ENCODE peak calls at places on chromosomes 5 and 9, in ten cellular contexts. X, W, T, U, K, Y, B, I, S and F are unnamed samples.

GRCh38 chr9:38020251-38021076 is 48.6 kb downstream of the SHB start:
- DNase-seq in K (no peak), S (no peak), Y (no peak), X (no peak), U (peak), T (no peak), I (no peak), W (no peak), B (no peak), F (peak)

GRCh38 chr5:27328480-27328879 is 290.1 kb upstream of the CDH9 start:
- DNase-seq in K (peak), I (peak), U (peak), T (peak), X (no peak), S (peak), W (no peak), B (no peak), Y (no peak), F (peak)

GRCh38 chr9:129887210-129888084 is 52.2 kb downstream of the USP20 start:
- DNase-seq in T (peak), K (no peak), W (no peak), S (peak), Y (no peak), I (no peak), B (peak), X (no peak), U (peak), F (peak)

GRCh38 chr9:120383999-120384924 is 195.7 kb downstream of the CDK5RAP2 start:
- DNase-seq in I (no peak), K (peak), U (peak), T (peak), Y (no peak), X (no peak), W (no peak), S (peak), B (no peak), F (peak)

GRCh38 chr5:51632794-51633193 is 249.5 kb downstream of the ISL1 start:
- DNase-seq in I (peak), U (no peak), W (no peak), B (no peak), T (no peak), Y (no peak), K (no peak), X (no peak), S (no peak), F (no peak)

GRCh38 chr5:14266171-14266570 is 123.0 kb downstream of the TRIO start:
- DNase-seq in T (no peak), K (no peak), I (peak), Y (no peak), W (no peak), U (peak), X (peak), B (no peak), S (peak), F (no peak)

GRCh38 chr5:1282139-1282992 is 12.5 kb downstream of the TERT start:
- DNase-seq in U (no peak), W (no peak), S (no peak), T (no peak), X (no peak), Y (no peak), I (no peak), B (no peak), K (no peak), F (no peak)

GRCh38 chr5:142671801-142672200 is 14.1 kb downstream of the FGF1 start:
- DNase-seq in X (peak), U (peak), B (no peak), I (peak), K (peak), Y (no peak), S (peak), T (peak), W (no peak), F (no peak)

GRCh38 chr5:58454025-58454424 is 5.9 kb downstream of the PLK2 start:
- DNase-seq in B (no peak), U (peak), Y (no peak), X (peak), I (no peak), T (no peak), S (no peak), W (no peak), K (no peak), F (no peak)

GRCh38 chr5:54171645-54172384 is 138.6 kb downstream of the ARL15 start:
- DNase-seq in B (no peak), U (peak), Y (no peak), X (peak), K (no peak), T (peak), S (no peak), I (peak), W (no peak), F (peak)

GRCh38 chr9:134224827-134225154 is 60.4 kb upstream of the RNU6ATAC start:
- DNase-seq in T (no peak), K (no peak), X (no peak), S (no peak), B (no peak), Y (no peak), U (no peak), I (no peak), W (no peak), F (no peak)

GRCh38 chr9:77897292-77897691 is 134.3 kb downstream of the GNAQ start:
- DNase-seq in Y (no peak), X (peak), B (no peak), W (no peak), T (peak), K (no peak), I (peak), U (no peak), S (no peak), F (peak)

GRCh38 chr9:123816817-123817472 is 113.0 kb downstream of the DENND1A start:
- DNase-seq in S (no peak), X (no peak), U (peak), T (no peak), Y (no peak), K (no peak), I (no peak), B (no peak), W (no peak), F (no peak)

GRCh38 chr5:89535421-89535820 is 652.4 kb upstream of the MEF2C start:
- DNase-seq in Y (no peak), T (peak), W (no peak), B (no peak), I (peak), X (no peak), K (peak), S (peak), U (no peak), F (no peak)

GRCh38 chr5:101678494-101679193 is 617.4 kb downstream of the SLCO4C1 start:
- DNase-seq in S (peak), U (peak), I (peak), X (peak), K (peak), Y (peak), T (peak), W (no peak), B (peak), F (peak)

GRCh38 chr5:170746081-170746951 is 37.2 kb upstream of the GABRP start:
- DNase-seq in W (no peak), I (no peak), T (no peak), K (no peak), U (no peak), X (no peak), Y (peak), S (no peak), B (no peak), F (no peak)

GRCh38 chr5:66306844-66307315 is 162.8 kb downstream of the SREK1 start:
- DNase-seq in B (no peak), U (no peak), K (no peak), Y (no peak), X (no peak), I (no peak), W (no peak), T (peak), S (no peak), F (peak)

GRCh38 chr5:137248476-137248970 is 250.6 kb downstream of the SPOCK1 start:
- DNase-seq in K (no peak), B (no peak), U (peak), S (no peak), Y (no peak), T (peak), I (no peak), X (peak), W (no peak), F (no peak)

GRCh38 chr9:126933334-126933980 is 18.9 kb downstream of the RALGPS1 start:
- DNase-seq in W (no peak), X (no peak), K (no peak), S (no peak), U (no peak), T (no peak), B (no peak), I (no peak), Y (no peak), F (no peak)

GRCh38 chr5:112012112-112012511 is 255.1 kb upstream of the NREP start:
- DNase-seq in U (peak), W (no peak), B (no peak), K (no peak), T (peak), X (no peak), I (peak), S (peak), Y (no peak), F (no peak)

GRCh38 chr9:38358390-38359296 is 33.9 kb upstream of the ALDH1B1 start:
- DNase-seq in X (no peak), I (no peak), T (no peak), S (peak), K (peak), W (no peak), Y (no peak), U (peak), B (no peak), F (no peak)

GRCh38 chr9:104287255-104287872 is 193.3 kb downstream of the SMC2 start:
- DNase-seq in X (no peak), K (no peak), U (no peak), Y (no peak), W (no peak), T (peak), I (peak), S (no peak), B (no peak), F (no peak)

GRCh38 chr9:98365227-98365669 is 109.8 kb upstream of the TBC1D2 start:
- DNase-seq in X (peak), W (no peak), T (peak), B (no peak), U (peak), I (peak), Y (no peak), K (no peak), S (peak), F (peak)

GRCh38 chr9:2469681-2470141 is 151.9 kb upstream of the VLDLR start:
- DNase-seq in X (peak), Y (peak), T (peak), W (no peak), S (peak), U (peak), I (peak), K (no peak), B (no peak), F (peak)

GRCh38 chr9:70553718-70554673 is 139.5 kb upstream of the KLF9 start:
- DNase-seq in T (peak), B (no peak), K (peak), I (no peak), W (no peak), S (peak), Y (no peak), X (no peak), U (peak), F (no peak)

GRCh38 chr5:138466058-138466899 is 1.0 kb downstream of the EGR1 start:
- DNase-seq in W (no peak), S (peak), X (peak), T (peak), I (no peak), Y (no peak), U (peak), B (no peak), K (no peak), F (peak)

GRCh38 chr5:150085950-150086715 is at the start of gene CSF1R:
- DNase-seq in W (no peak), I (no peak), X (no peak), U (no peak), S (no peak), T (no peak), K (no peak), B (no peak), Y (no peak), F (no peak)